ENCODE peak calls at places on chromosomes 12 and 14, in ten cellular contexts. O, K, Q, N, D, R, J, A, H and I are unnamed samples.

GRCh38 chr12:108622425-108622824 is 11.3 kb downstream of the SELPLG start:
- DNase-seq in R (peak), H (no peak), J (no peak), D (no peak), Q (peak), O (no peak), N (no peak), A (no peak), K (peak), I (no peak)

GRCh38 chr12:57464569-57464968 is 5.0 kb downstream of the GLI1 start:
- DNase-seq in N (no peak), K (no peak), O (no peak), Q (no peak), R (no peak), H (no peak), D (no peak), J (no peak), A (no peak), I (no peak)

GRCh38 chr12:2256453-2256852 is 203.7 kb downstream of the CACNA1C start:
- DNase-seq in K (no peak), D (no peak), Q (peak), O (no peak), R (no peak), J (no peak), A (no peak), H (no peak), N (no peak), I (no peak)

GRCh38 chr12:121769831-121770301 is 23.6 kb downstream of the RHOF start:
- DNase-seq in O (no peak), R (peak), A (no peak), N (no peak), K (no peak), Q (no peak), H (no peak), J (no peak), D (peak), I (no peak)

GRCh38 chr12:49798248-49798647 is 30.0 kb downstream of the NCKAP5L start:
- DNase-seq in R (no peak), D (no peak), J (no peak), Q (no peak), A (no peak), K (no peak), O (no peak), N (no peak), H (no peak), I (no peak)

GRCh38 chr14:95452890-95453712 is 63.3 kb downstream of the SYNE3 start:
- DNase-seq in R (peak), J (no peak), O (no peak), A (no peak), D (no peak), H (no peak), K (no peak), Q (no peak), N (no peak), I (no peak)

GRCh38 chr14:76773188-76773885 is 12.1 kb downstream of the VASH1 start:
- DNase-seq in K (peak), J (no peak), O (peak), N (peak), A (no peak), R (no peak), D (peak), Q (peak), H (no peak), I (no peak)

GRCh38 chr14:100885196-100886030 is 18.1 kb downstream of the RTL1 start:
- DNase-seq in R (no peak), Q (no peak), H (no peak), D (no peak), K (no peak), J (no peak), N (no peak), A (no peak), O (no peak), I (no peak)

GRCh38 chr14:106419432-106419831 is 893.0 kb downstream of the TMEM121 start:
- DNase-seq in N (no peak), K (no peak), D (no peak), Q (no peak), A (no peak), H (no peak), J (no peak), O (no peak), R (no peak), I (no peak)

GRCh38 chr12:121223283-121223946 is 13.5 kb downstream of the P2RX4 start:
- DNase-seq in O (peak), R (peak), K (peak), J (no peak), Q (no peak), N (no peak), H (no peak), D (no peak), A (no peak), I (peak)

GRCh38 chr12:105775351-105775750 is 363.4 kb downstream of the NUAK1 start:
- DNase-seq in Q (no peak), J (no peak), R (peak), O (no peak), K (no peak), D (no peak), H (no peak), N (peak), A (no peak), I (no peak)

GRCh38 chr14:94536836-94537235 is 24.4 kb upstream of the SERPINA4 start:
- DNase-seq in H (no peak), R (peak), K (no peak), Q (no peak), N (no peak), A (no peak), J (no peak), D (no peak), O (no peak), I (no peak)

GRCh38 chr14:69282448-69282847 is 22.5 kb downstream of the GALNT16 start:
- DNase-seq in J (no peak), K (no peak), O (no peak), N (no peak), A (no peak), R (no peak), D (no peak), Q (no peak), H (no peak), I (no peak)

GRCh38 chr12:82456633-82457032 is 98.3 kb downstream of the METTL25 start:
- DNase-seq in Q (no peak), D (no peak), H (no peak), O (no peak), J (no peak), N (no peak), K (no peak), A (no peak), R (no peak), I (no peak)

GRCh38 chr12:30996752-30997151 is 70.2 kb downstream of the TSPAN11 start:
- DNase-seq in O (no peak), J (no peak), R (peak), N (no peak), A (no peak), D (no peak), K (no peak), H (no peak), Q (no peak), I (no peak)

GRCh38 chr14:93741556-93742210 is 46.6 kb downstream of the PRIMA1 start:
- DNase-seq in Q (no peak), O (no peak), R (no peak), N (no peak), D (no peak), H (no peak), A (no peak), J (no peak), K (no peak), I (no peak)

GRCh38 chr14:68677476-68677875 is 115.4 kb downstream of the ZFP36L1 start:
- DNase-seq in K (no peak), O (no peak), N (no peak), D (no peak), H (no peak), A (no peak), J (no peak), R (no peak), Q (no peak), I (no peak)

GRCh38 chr12:120259418-120260202 is 5.9 kb downstream of the PXN start:
- DNase-seq in J (no peak), D (no peak), N (no peak), Q (peak), K (no peak), R (no peak), H (no peak), O (no peak), A (no peak), I (no peak)

GRCh38 chr12:5546616-5547015 is 114.7 kb downstream of the NTF3 start:
- DNase-seq in A (no peak), D (no peak), N (no peak), K (no peak), R (no peak), H (no peak), J (no peak), Q (no peak), O (no peak), I (no peak)

GRCh38 chr12:108854055-108854452 is 3.3 kb downstream of the SSH1 start:
- DNase-seq in Q (peak), O (no peak), K (no peak), R (peak), D (no peak), J (no peak), N (peak), A (no peak), H (no peak), I (no peak)

GRCh38 chr12:131428086-131428685 is 282.7 kb upstream of the SFSWAP start:
- DNase-seq in R (no peak), J (no peak), A (no peak), K (no peak), Q (no peak), D (no peak), O (no peak), H (no peak), N (no peak), I (no peak)

GRCh38 chr14:93318927-93319326 is 13.9 kb downstream of the BTBD7 start:
- DNase-seq in R (no peak), D (no peak), K (no peak), Q (no peak), N (peak), A (no peak), J (no peak), H (no peak), O (no peak), I (no peak)

GRCh38 chr14:96016761-96017160 is 22.4 kb upstream of the C14orf132 start:
- DNase-seq in D (no peak), J (peak), A (no peak), O (no peak), N (peak), R (peak), Q (no peak), H (no peak), K (no peak), I (no peak)

GRCh38 chr12:72268386-72268785 is 3.8 kb upstream of the TRHDE start:
- DNase-seq in H (no peak), R (peak), Q (no peak), N (no peak), A (no peak), D (no peak), K (no peak), O (no peak), J (no peak), I (no peak)

GRCh38 chr14:33834101-33834955 is 116.5 kb downstream of the EGLN3 start:
- DNase-seq in A (no peak), D (no peak), J (no peak), O (no peak), H (no peak), R (no peak), Q (no peak), K (no peak), N (no peak), I (no peak)

GRCh38 chr12:496736-497135 is 37.0 kb downstream of the B4GALNT3 start:
- DNase-seq in R (no peak), N (no peak), O (no peak), D (no peak), Q (no peak), A (no peak), J (no peak), K (no peak), H (no peak), I (no peak)

GRCh38 chr12:15770021-15770420 is 19.2 kb downstream of the EPS8 start:
- DNase-seq in R (no peak), O (no peak), A (no peak), K (no peak), J (no peak), D (no peak), H (no peak), Q (no peak), N (no peak), I (no peak)

GRCh38 chr12:59803735-59804134 is 207.9 kb downstream of the SLC16A7 start:
- DNase-seq in D (no peak), O (no peak), A (no peak), J (no peak), K (no peak), H (no peak), Q (no peak), N (no peak), R (no peak), I (no peak)

GRCh38 chr12:63978519-63978918 is 134.0 kb downstream of the SRGAP1 start:
- DNase-seq in J (no peak), A (no peak), Q (peak), K (no peak), N (peak), O (no peak), H (no peak), D (no peak), R (no peak), I (no peak)

GRCh38 chr12:71602745-71603577 is 60.7 kb downstream of the ZFC3H1 start:
- DNase-seq in A (no peak), K (no peak), H (no peak), Q (no peak), J (no peak), R (no peak), D (no peak), O (no peak), N (no peak), I (no peak)

GRCh38 chr12:108526482-108527234 is 11.6 kb downstream of the FICD start:
- DNase-seq in J (no peak), R (no peak), K (no peak), A (no peak), N (no peak), Q (no peak), D (peak), H (no peak), O (no peak), I (peak)

GRCh38 chr14:32010561-32011188 is 66.4 kb upstream of the ARHGAP5 start:
- DNase-seq in K (no peak), Q (peak), J (no peak), O (no peak), H (no peak), D (no peak), R (no peak), N (no peak), A (no peak), I (no peak)

GRCh38 chr12:60123443-60124000 is 527.7 kb downstream of the SLC16A7 start:
- DNase-seq in Q (peak), H (no peak), K (no peak), A (no peak), R (peak), O (no peak), D (no peak), J (no peak), N (no peak), I (no peak)